ENCODE peak calls at places on chromosome 18, in five cellular contexts. N is fibroblast of pulmonary artery, Q is prostate gland, B is right lobe of liver, P is gastrocnemius medialis. X is an unnamed sample.

GRCh38 chr18:30920757-30921156 is 121.8 kb downstream of the DSC3 start:
- DNase-seq in N (no peak), Q (no peak), P (no peak), B (no peak), X (no peak)

GRCh38 chr18:3710712-3711269 is 260.8 kb downstream of the TGIF1 start:
- DNase-seq in P (peak; percentile 27), B (peak; percentile 79), N (no peak), Q (peak; percentile 36), X (peak; percentile 25)

GRCh38 chr18:23563377-23564043 is 22.8 kb downstream of the NPC1 start:
- DNase-seq in Q (no peak), B (no peak), P (no peak), N (peak; percentile 39), X (peak; percentile 64)

GRCh38 chr18:70039186-70039585 is 91.5 kb upstream of the CD226 start:
- DNase-seq in Q (no peak), N (no peak), P (no peak), B (no peak), X (no peak)

GRCh38 chr18:25038261-25038660 is 313.7 kb downstream of the ZNF521 start:
- DNase-seq in P (no peak), B (no peak), N (no peak), Q (no peak), X (no peak)

GRCh38 chr18:31512203-31512764 is 14.3 kb downstream of the DSG2 start:
- DNase-seq in B (no peak), Q (no peak), P (no peak), N (peak; percentile 83), X (peak; percentile 60)

GRCh38 chr18:63564021-63564420 is 21.9 kb downstream of the SERPINB12 start:
- DNase-seq in N (no peak), B (no peak), Q (no peak), P (no peak), X (no peak)

GRCh38 chr18:58998421-58999203 is 133.9 kb downstream of the ZNF532 start:
- DNase-seq in N (peak; percentile 90), P (peak; percentile 91), B (no peak), Q (no peak), X (peak; percentile 91)

GRCh38 chr18:28045176-28045810 is 131.6 kb downstream of the CDH2 start:
- DNase-seq in Q (no peak), P (no peak), N (peak; percentile 87), B (no peak), X (peak; percentile 92)
- H3K4me3 ChIP-seq in Q (no peak overlapping the region), P (no peak overlapping the region), N (no peak overlapping the region), B (no peak overlapping the region), X (no peak overlapping the region)

DNA sequence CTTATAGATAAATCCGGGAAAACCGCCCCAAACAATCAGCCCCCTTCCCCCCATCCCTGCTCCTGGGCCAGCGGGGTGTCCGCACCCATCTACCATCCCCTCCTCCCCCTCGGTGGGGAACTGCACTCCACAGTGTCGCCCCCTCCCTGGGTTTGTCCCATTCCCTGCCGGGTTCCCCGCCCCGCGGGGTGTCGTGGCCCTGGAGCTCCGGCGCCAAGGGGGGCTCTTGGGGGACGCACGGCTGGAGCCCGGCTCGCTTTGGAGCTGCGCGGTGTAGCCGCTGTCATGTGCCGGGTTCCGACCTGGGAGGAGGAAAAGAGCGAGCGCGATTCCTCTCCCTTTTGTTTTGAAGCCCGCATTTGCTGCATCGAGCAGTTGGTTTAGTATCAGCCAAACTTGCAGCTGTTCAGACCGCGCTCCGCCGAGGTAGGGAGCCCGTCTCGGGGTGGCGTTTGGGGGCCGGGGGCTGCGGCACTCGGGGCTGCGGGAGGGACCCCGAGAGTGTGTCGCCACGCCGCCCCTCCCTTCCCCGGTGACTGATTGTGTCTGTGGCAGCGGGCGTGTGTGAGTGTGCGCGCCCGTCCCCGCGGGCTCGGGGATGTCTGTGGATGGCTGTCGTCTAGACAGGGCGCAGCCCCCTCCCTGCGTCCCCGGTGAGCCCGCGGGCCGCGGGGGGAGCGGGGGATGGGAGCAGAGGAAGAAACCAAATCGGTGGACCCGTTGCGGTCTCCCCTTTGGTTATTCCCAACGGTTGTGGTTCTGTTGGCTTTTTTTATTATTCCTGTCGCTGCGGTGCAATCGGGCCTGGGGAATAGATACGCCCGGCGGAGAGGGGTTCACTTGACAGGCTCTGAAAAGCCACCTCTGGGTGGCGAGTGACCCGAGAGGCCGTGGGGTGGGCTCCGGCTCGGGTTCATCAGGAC is 836 bp downstream of the CTIF start:
- DNase-seq in B (peak; percentile 65), N (peak; percentile 62), P (peak; percentile 42), Q (no peak), X (peak; percentile 51)
- TF ChIP-seq CTCF in B (no peak), N (no peak), P (no peak), Q (no peak), X (no peak)

GRCh38 chr18:28132084-28132483 is 44.8 kb downstream of the CDH2 start:
- DNase-seq in P (no peak), Q (no peak), B (no peak), N (peak; percentile 49), X (no peak)

GRCh38 chr18:28136071-28136470 is 40.9 kb downstream of the CDH2 start:
- DNase-seq in B (no peak), N (no peak), Q (no peak), P (no peak), X (no peak)

GRCh38 chr18:28138816-28139215 is 38.1 kb downstream of the CDH2 start:
- DNase-seq in Q (no peak), P (no peak), B (no peak), N (no peak), X (no peak)

DNA sequence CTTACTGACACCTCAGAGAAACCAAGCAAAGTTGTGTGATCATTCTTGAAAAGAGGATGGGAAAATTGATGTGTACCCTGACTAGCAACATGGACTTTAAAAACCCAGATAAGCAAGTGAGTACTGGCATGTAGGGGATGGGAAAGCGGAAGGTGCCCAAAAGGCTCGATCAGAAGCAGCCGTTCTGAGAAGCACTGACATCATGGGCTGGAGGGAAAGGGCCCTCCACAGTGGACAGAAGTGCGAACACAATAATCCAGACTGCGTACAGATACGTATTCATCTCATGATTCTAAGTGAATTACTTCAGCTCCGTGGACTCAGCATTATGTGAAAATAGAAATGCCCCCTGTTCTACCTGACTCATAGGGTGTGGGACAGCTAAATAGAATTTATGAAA is 42.2 kb downstream of the CDH2 start:
- DNase-seq in B (no peak), P (no peak), Q (no peak), N (no peak), X (no peak)
- H3K4me3 ChIP-seq in B (no peak overlapping the region), P (no peak overlapping the region), Q (no peak overlapping the region), N (no peak overlapping the region), X (no peak overlapping the region)

DNA sequence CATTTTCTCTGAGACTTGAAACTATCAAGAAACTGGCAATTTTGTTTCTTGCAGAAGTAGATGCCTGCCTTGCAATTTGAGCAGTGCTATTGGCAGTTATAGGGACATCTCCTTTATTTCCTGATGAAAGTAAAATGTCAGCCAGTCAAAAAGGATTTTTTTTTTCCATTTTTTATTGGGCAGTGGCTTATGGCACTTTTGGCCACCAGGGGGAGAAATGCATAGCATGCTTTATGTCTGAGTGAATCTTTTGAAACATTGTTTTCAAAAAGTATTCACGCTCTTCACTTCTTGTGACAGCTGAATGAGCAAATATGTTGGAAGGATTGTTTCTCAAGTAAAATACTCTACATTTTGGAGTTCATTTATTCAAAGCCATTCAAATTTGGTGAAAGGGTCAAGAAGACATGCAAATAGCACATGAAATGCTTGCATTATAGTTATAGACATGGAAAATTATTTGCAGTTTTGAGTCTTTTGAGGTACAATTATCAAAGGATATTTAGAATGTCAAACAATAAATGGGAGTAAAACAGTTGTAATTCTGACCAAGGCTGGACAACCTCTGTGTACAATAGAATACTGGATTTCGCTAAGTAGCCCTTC is 491.0 kb downstream of the CDH2 start:
- DNase-seq in P (no peak), N (peak; percentile 73), B (no peak), Q (no peak), X (peak; percentile 69)
- TF ChIP-seq CTCF in P (peak; percentile 6), N (peak; percentile 95), B (peak; percentile 39), Q (peak; percentile 39), X (peak; percentile 83)

GRCh38 chr18:78977627-78978271 is 1.9 kb upstream of the SALL3 start:
- DNase-seq in Q (no peak), N (no peak), B (no peak), P (no peak), X (peak; percentile 13)
- H3K4me3 ChIP-seq in Q (no peak overlapping the region), N (no peak overlapping the region), B (no peak overlapping the region), P (no peak overlapping the region), X (no peak overlapping the region)

DNA sequence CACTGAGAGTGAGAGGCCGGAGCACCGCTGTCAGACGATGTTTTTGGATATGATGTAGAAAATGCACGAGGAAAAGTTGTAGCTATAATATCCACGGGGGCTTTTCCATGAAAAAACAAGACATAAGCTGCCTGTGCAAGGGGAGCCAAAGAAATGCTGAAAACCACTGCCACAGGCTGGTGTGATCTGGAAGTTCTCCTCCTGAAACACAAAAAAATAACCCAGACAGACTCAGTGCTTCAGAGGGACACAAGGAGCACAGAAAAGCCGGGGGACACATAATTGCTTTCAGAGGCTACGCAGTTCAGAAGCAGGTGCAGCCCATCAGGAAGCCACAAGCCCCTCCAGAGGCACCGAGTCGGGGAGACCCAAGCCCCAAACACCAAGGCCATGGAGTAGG is 98.2 kb downstream of the ZNF516 start:
- DNase-seq in B (no peak), N (no peak), Q (no peak), P (no peak), X (no peak)
- TF ChIP-seq CTCF in B (no peak), N (no peak), Q (no peak), P (no peak), X (no peak)

GRCh38 chr18:49457616-49458015 is 2.8 kb downstream of the DYM start:
- DNase-seq in B (no peak), Q (no peak), P (no peak), N (no peak), X (no peak)
- H3K4me3 ChIP-seq in B (no peak overlapping the region), Q (no peak overlapping the region), P (no peak overlapping the region), N (no peak overlapping the region), X (no peak overlapping the region)

DNA sequence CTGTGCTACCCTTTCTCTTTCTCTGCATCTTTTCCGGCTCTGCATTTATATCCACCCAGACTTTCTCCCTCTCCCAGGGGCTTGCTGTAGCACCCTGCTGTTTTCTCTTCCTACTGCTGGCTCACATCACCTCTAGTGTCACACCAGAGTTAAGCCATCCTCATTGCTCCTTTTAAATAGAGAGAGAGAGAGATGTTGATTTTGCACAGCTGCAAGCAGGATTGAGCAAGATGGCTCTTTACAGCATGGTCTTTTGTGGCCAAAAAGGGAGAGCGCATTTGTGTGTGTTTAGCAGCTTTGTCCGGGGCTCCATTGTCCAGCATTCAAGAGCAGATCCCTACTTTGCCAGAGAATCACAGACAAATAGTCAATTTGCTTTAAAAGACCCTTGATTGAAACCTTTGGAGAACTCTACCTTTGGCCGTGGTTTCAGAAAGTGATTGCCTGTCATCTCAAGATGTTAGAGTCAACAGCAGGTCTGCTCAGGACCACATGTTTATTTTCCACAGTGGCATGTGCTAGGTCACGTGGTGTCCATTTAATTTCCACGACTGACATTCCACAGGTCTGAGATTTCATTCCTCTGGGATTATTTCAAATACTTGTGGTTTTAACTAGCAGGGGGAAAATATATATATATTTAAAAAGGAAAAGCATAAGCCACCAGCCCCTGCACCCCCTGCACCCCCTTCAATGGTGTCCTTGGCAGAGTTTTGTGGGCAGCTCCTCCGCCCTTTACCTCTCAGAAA is 360.0 kb upstream of the SLC14A2 start:
- DNase-seq in N (peak; percentile 79), B (no peak), P (peak; percentile 36), Q (no peak), X (peak; percentile 85)
- TF ChIP-seq CTCF in N (no peak), B (no peak), P (no peak), Q (no peak), X (no peak)

DNA sequence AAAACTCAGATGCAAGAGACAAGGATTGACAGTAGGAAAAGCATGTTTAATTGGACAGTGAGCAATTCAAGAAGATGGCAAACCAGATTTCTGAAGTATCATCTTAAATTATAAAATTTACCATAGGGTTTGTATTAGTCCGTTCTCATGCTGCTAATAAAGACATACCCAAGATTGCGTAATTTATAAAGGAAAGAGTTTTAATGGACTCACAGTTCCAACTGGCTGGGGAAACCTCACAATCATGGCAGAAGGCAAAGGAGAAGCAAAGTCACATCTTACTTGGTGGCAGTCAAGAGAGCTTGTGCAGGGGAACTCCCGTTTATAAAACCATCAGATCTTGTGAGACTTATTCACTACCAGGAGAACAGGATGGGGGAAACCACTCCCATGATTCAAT is 24.0 kb upstream of the NOL4 start:
- DNase-seq in P (no peak), Q (no peak), N (no peak), B (no peak), X (no peak)
- H3K4me3 ChIP-seq in P (no peak overlapping the region), Q (no peak overlapping the region), N (no peak overlapping the region), B (no peak overlapping the region), X (no peak overlapping the region)

X was measured in cardiac fibroblast.